ENCODE peak calls at places on chromosomes 11 and 22, in five cellular contexts. F is AG04450, O is AG04449, C is breast epithelium, D is OCI-LY7. L is an unnamed sample.

GRCh38 chr22:44582016-44582415 is 84.0 kb upstream of the RTL6 start:
- DNase-seq in O (no peak), C (peak), F (no peak), D (no peak), L (no peak)

GRCh38 chr11:6911946-6912345 is 8.9 kb upstream of the OR2D3 start:
- DNase-seq in O (no peak), C (no peak), F (no peak), D (no peak), L (peak)

GRCh38 chr22:22219140-22219996 is 25.2 kb upstream of the VPREB1 start:
- DNase-seq in F (no peak), C (no peak), O (no peak), D (no peak), L (no peak)

GRCh38 chr22:44163536-44163935 is 17.2 kb upstream of the PARVG start:
- DNase-seq in F (no peak), D (no peak), O (no peak), C (no peak), L (no peak)

GRCh38 chr22:19807161-19807913 is 46.8 kb downstream of the TBX1 start:
- DNase-seq in F (no peak), C (peak), O (no peak), D (no peak), L (no peak)

GRCh38 chr11:9136731-9137130 is 45.3 kb upstream of the SCUBE2 start:
- DNase-seq in C (no peak), O (no peak), F (no peak), D (no peak), L (no peak)

GRCh38 chr11:28442113-28442512 is 333.9 kb downstream of the METTL15 start:
- DNase-seq in D (no peak), C (no peak), O (no peak), F (no peak), L (no peak)

GRCh38 chr11:16226245-16226644 is 130.1 kb downstream of the SOX6 start:
- DNase-seq in F (no peak), C (peak), O (peak), D (no peak), L (peak)

GRCh38 chr11:113876074-113876797 is 864 bp upstream of the USP28 start:
- DNase-seq in C (no peak), O (no peak), D (peak), F (no peak), L (no peak)

GRCh38 chr22:23077627-23078461 is 7.5 kb downstream of the GNAZ start:
- DNase-seq in C (no peak), F (no peak), D (no peak), O (no peak), L (no peak)

GRCh38 chr11:16280256-16280682 is 76.1 kb downstream of the SOX6 start:
- DNase-seq in O (no peak), D (no peak), F (no peak), C (no peak), L (no peak)

GRCh38 chr11:45366196-45366595 is 80.1 kb upstream of the SYT13 start:
- DNase-seq in D (no peak), O (no peak), C (no peak), F (no peak), L (no peak)

GRCh38 chr22:40240671-40241070 is 62.9 kb downstream of the TNRC6B start:
- DNase-seq in C (no peak), F (no peak), O (no peak), D (no peak), L (no peak)

GRCh38 chr22:23067691-23068090 is 2.6 kb upstream of the GNAZ start:
- DNase-seq in O (no peak), C (peak), D (peak), F (no peak), L (peak)

GRCh38 chr11:132258865-132259264 is 888.5 kb downstream of the NTM start:
- DNase-seq in F (no peak), O (peak), C (no peak), D (no peak), L (no peak)

GRCh38 chr11:123054301-123055065 is 7.5 kb downstream of the HSPA8 start:
- DNase-seq in D (peak), C (no peak), F (peak), O (no peak), L (peak)

GRCh38 chr11:28679795-28680194 is 571.6 kb downstream of the METTL15 start:
- DNase-seq in C (no peak), D (no peak), O (peak), F (no peak), L (peak)

GRCh38 chr11:115132829-115133228 is 371.4 kb downstream of the CADM1 start:
- DNase-seq in D (peak), F (no peak), O (no peak), C (no peak), L (no peak)

GRCh38 chr11:120606116-120607010 is 94.8 kb downstream of the GRIK4 start:
- DNase-seq in D (no peak), C (no peak), F (no peak), O (no peak), L (no peak)

GRCh38 chr11:8910662-8911039 is 338 bp upstream of the AKIP1 start:
- DNase-seq in F (no peak), D (no peak), C (no peak), O (no peak), L (no peak)

GRCh38 chr22:28911777-28912669 is 28.7 kb downstream of the ZNRF3 start:
- DNase-seq in F (peak), O (no peak), C (no peak), D (no peak), L (no peak)

GRCh38 chr22:46083383-46084350 is 66.7 kb upstream of the PPARA start:
- DNase-seq in D (no peak), F (no peak), C (peak), O (no peak), L (no peak)

GRCh38 chr22:24824915-24825314 is 18.9 kb downstream of the SGSM1 start:
- DNase-seq in O (no peak), D (no peak), F (no peak), C (no peak), L (no peak)

GRCh38 chr11:12864316-12865156 is 144.6 kb upstream of the RASSF10 start:
- DNase-seq in O (peak), C (no peak), D (no peak), F (peak), L (peak)

GRCh38 chr11:30489076-30489475 is 97.1 kb downstream of the MPPED2 start:
- DNase-seq in D (no peak), F (no peak), C (no peak), O (no peak), L (no peak)

GRCh38 chr22:39207141-39208012 is 37.4 kb downstream of the PDGFB start:
- DNase-seq in O (no peak), C (no peak), F (no peak), D (no peak), L (no peak)

GRCh38 chr22:24434472-24435322 is 7.3 kb downstream of the ADORA2A start:
- DNase-seq in C (no peak), O (no peak), D (peak), F (no peak), L (no peak)

GRCh38 chr11:115503083-115503885 is 931 bp downstream of the CADM1 start:
- DNase-seq in C (peak), D (peak), F (no peak), O (no peak), L (peak)

DNA sequence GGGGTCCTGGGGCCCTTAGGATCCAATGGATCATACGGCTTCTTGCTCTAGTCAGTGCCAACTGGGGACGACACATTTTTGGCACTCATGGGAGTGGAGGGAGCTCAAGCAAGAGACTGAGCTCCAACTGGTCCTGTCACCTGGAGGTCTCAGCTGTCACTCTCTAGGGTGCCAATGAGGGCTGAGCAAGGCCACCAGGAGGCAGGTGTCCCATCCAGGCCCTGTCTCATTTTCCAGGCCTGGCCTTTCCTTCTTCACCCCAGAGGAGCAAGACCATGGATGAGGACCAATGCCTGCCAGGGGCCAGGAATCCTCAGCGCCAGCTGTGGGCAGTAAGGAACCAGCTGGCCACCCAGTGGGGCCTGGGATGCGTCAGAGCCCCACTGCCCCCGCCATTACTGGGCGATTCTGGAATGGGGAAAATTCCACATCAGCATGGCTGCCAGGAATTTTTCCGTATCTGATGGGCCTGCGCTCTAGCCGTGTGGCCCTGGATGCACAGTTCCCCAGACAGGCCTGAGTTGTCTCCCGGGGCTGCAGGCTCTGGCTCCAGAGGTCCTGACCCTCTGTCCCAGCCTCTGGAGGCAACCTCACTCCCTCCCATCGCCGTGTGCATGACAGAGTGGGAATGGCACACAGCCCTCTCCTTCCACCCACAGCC is 676 bp upstream of the GAL3ST1 start:
- DNase-seq in O (no peak), F (peak), C (no peak), D (no peak), L (peak)
- TF ChIP-seq CTCF in O (no peak), F (peak), C (no peak), D (no peak), L (no peak)

DNA sequence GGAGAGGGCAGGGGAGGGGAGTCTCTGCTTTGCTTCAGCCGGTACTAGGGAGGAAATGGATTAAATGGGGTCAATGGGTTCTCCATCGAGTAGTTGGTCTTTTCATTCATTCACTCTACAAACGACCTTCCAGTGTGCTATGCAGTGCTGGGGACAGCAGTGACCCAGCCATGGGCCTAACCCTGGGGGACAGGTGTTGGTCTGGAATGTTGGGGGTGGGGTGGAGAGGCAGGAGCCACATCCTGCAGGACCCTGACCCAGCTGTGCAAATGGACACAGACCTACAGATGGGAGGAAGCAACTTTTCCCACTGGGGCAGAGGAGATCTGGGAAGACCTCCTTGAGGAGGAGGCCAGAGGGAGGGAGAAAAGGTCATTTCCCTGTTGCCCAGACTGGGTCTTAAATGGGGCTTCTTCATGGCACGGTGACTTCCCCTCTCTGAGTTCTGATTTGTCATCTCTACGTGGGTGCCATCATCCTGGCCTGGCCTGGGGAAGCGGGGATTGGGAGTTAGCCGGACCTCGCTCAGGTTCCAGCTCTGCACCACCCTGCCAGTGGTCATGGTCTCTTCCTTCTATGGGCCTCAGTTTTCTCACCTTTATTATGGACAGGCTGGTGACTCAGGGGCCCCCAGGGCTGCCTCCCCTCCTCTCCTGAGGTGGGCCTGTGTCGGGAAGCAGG is 2.0 kb downstream of the CYTH4 start:
- DNase-seq in F (no peak), D (no peak), C (no peak), O (no peak), L (no peak)
- H3K4me3 ChIP-seq in F (no peak), D (peak), C (peak), O (no peak), L (no peak)

DNA sequence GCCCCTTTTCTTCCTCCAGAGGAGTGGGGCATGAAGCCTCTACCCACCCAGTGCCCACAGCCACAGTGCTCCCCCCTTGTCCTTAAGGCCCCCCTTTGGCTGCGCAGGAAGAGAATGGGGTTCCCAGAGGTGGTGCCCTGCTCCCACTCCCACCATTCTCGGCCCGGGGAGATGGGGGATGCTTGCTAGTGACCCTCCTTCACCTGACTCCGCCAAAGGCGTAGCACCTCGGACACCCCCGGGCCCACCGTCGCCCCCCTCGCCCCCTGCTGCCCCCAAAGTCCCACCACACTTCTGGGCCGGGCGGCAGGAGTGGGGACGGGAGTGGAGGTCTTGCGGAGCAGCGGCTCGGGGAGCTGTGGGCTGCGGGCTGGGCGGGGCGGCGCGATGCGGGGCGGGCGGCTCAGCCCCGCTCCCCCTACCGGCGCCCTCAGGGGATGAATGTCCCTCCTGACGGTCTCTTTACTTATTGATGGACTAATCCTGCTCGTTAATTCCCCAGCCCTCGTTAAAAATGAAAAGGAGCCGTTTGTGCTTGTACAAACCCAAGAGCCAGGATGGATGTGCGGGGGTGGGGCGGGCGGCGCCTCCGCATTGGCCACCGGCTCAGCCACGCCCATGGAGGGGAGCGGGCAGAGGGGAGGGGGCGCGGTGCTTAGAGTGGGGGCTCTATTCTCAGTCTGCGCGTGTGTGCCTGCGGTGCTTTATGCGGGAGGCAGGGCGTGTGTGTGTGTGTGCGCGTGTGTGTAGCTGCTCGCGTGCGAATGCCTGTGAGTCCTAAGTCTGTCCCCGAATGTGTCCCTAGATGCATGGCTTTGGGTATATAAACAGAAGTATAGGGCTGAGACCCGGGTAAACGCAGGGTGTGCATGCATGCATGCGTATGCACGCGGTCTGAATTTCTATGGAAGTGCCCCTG is 25.6 kb downstream of the SYT7 start:
- DNase-seq in F (no peak), D (no peak), O (no peak), C (no peak), L (peak)
- TF ChIP-seq CTCF in F (no peak), D (no peak), O (no peak), C (no peak), L (no peak)

DNA sequence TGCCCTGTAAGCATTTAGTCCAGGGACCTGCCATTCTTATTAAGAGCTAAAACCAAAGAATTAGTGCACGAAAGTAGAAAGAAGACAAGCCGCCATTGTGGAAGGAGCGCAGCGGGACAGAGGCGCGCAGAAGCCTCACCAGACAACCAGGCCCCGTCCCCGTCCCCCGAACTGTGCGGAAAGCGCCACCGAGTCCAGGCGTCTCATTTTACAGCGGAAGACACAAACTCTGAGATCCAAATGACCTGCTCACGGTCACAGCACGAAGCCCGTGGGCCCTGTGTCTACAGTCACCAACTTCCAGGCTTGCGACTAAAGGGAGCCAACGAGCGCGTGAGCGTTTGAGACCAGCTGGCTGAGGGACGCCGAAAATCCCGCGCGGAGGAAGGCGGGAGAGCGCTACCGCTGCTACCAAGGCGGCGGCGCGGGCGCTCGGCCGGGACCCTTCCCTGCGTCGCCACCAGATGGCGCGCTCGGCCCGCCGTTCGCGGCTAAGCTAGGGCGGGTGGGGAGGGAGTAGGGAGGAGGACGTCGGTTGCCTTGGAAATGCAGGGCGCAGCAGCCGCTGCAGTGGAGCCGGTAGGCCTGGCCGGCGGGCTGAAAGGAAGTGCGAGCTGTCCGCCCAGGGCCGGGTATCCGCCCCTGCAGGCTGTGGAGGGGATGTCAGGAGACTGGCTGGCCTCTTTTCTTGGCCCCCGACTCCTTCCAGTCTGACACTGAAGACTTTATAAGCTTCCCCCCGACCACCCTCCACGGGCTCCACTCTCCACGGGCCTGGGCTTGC is 434 bp upstream of the CCDC83 start:
- DNase-seq in O (no peak), C (peak), D (peak), F (peak), L (peak)
- H3K4me3 ChIP-seq in O (peak), C (peak), D (peak), F (peak), L (peak)

L was measured in foreskin fibroblast.